ENCODE peak calls at places on chromosome 12, in seven cellular contexts. H is Calu3; T is CD4-positive, alpha-beta T cell; Q is tibial artery; Y is cardiac fibroblast; D is fibroblast of the aortic adventitia; F is AG04449. W is an unnamed sample.
A peak's percentile ranks its signal among the peaks of the same experiment; 100 is the strongest.

GRCh38 chr12:72359416-72359815 is 87.2 kb downstream of the TRHDE start:
- DNase-seq in H (no peak), T (no peak), Q (no peak), Y (no peak), D (no peak), F (no peak), W (no peak)

GRCh38 chr12:69284131-69284530 is 44.8 kb downstream of the CPSF6 start:
- DNase-seq in H (peak; percentile 72), T (peak; percentile 3), Q (peak; percentile 76), Y (peak; percentile 84), D (peak; percentile 67), F (no peak), W (no peak)

GRCh38 chr12:24698972-24699371 is 249.9 kb downstream of the BCAT1 start:
- DNase-seq in H (no peak), T (no peak), Q (no peak), Y (no peak), D (no peak), F (no peak), W (no peak)

GRCh38 chr12:5138256-5138655 is 94.6 kb downstream of the KCNA5 start:
- DNase-seq in H (no peak), T (no peak), Q (no peak), Y (no peak), D (no peak), F (no peak), W (no peak)

GRCh38 chr12:14776236-14776959 is 26.9 kb downstream of the WBP11 start:
- DNase-seq in H (no peak), T (no peak), Q (no peak), Y (peak; percentile 60), D (peak; percentile 47), F (no peak), W (no peak)

GRCh38 chr12:104779134-104779533 is 179.0 kb downstream of the SLC41A2 start:
- DNase-seq in H (no peak), T (no peak), Q (no peak), Y (no peak), D (no peak), F (no peak), W (no peak)

GRCh38 chr12:39412210-39412609 is 30.7 kb downstream of the KIF21A start:
- DNase-seq in H (no peak), T (no peak), Q (no peak), Y (no peak), D (no peak), F (no peak), W (no peak)

GRCh38 chr12:87848248-87848868 is 180.8 kb downstream of the C12orf50 start:
- DNase-seq in H (peak; percentile 53), T (no peak), Q (no peak), Y (peak; percentile 80), D (peak; percentile 91), F (peak; percentile 29), W (no peak)

GRCh38 chr12:126156806-126157574 is 1091.8 kb downstream of the AACS start:
- DNase-seq in H (no peak), T (no peak), Q (no peak), Y (no peak), D (no peak), F (no peak), W (no peak)

GRCh38 chr12:113238309-113238708 is 17.0 kb downstream of the TPCN1 start:
- DNase-seq in H (no peak), T (no peak), Q (no peak), Y (no peak), D (no peak), F (no peak), W (no peak)

GRCh38 chr12:27841392-27841882 is 61.4 kb upstream of the MANSC4 start:
- DNase-seq in H (no peak), T (no peak), Q (no peak), Y (peak; percentile 33), D (no peak), F (no peak), W (no peak)

GRCh38 chr12:65657635-65658034 is 166.6 kb upstream of the HMGA2 start:
- DNase-seq in H (no peak), T (no peak), Q (no peak), Y (peak; percentile 46), D (no peak), F (no peak), W (no peak)
- TF ChIP-seq CTCF in H (no peak), T (no peak), Q (no peak), Y (no peak), D (no peak), F (no peak), W (no peak)

GRCh38 chr12:106343213-106343509 is 14.4 kb upstream of the POLR3B start:
- DNase-seq in H (no peak), T (no peak), Q (no peak), Y (no peak), D (no peak), F (no peak), W (no peak)

GRCh38 chr12:106342397-106343212 is 14.9 kb upstream of the POLR3B start:
- DNase-seq in H (peak; percentile 36), T (no peak), Q (peak; percentile 88), Y (peak; percentile 81), D (peak; percentile 92), F (no peak), W (no peak)

GRCh38 chr12:106348411-106348810 is 9.1 kb upstream of the POLR3B start:
- DNase-seq in H (no peak), T (no peak), Q (no peak), Y (no peak), D (no peak), F (no peak), W (no peak)

GRCh38 chr12:106341086-106341879 is 16.3 kb upstream of the POLR3B start:
- DNase-seq in H (no peak), T (no peak), Q (no peak), Y (no peak), D (peak; percentile 72), F (no peak), W (no peak)

GRCh38 chr12:106345739-106346138 is 11.8 kb upstream of the POLR3B start:
- DNase-seq in H (peak; percentile 65), T (no peak), Q (no peak), Y (peak; percentile 72), D (peak; percentile 49), F (no peak), W (no peak)
- TF ChIP-seq CTCF in H (peak; percentile 52), T (no peak), Q (peak; percentile 29), Y (peak; percentile 51), D (peak; percentile 30), F (peak; percentile 49), W (peak; percentile 39)

GRCh38 chr12:1662761-1663439 is 28.0 kb upstream of the ADIPOR2 start:
- DNase-seq in H (peak; percentile 85), T (peak; percentile 7), Q (peak; percentile 70), Y (peak; percentile 50), D (no peak), F (no peak), W (no peak)
- TF ChIP-seq CTCF in H (peak; percentile 58), T (no peak), Q (no peak), Y (peak; percentile 33), D (peak; percentile 30), F (peak; percentile 52), W (no peak)

GRCh38 chr12:56271031-56271430 is 4.3 kb downstream of the COQ10A start:
- DNase-seq in H (no peak), T (no peak), Q (no peak), Y (peak; percentile 46), D (peak; percentile 34), F (no peak), W (no peak)

GRCh38 chr12:56267443-56268071 is 815 bp downstream of the COQ10A start:
- DNase-seq in H (no peak), T (no peak), Q (no peak), Y (peak; percentile 40), D (peak; percentile 14), F (no peak), W (no peak)

GRCh38 chr12:56260921-56261320 is 2.7 kb upstream of the ANKRD52 start:
- DNase-seq in H (no peak), T (no peak), Q (no peak), Y (no peak), D (no peak), F (no peak), W (no peak)

GRCh38 chr12:56261503-56262230 is 3.5 kb upstream of the ANKRD52 start:
- DNase-seq in H (peak; percentile 35), T (no peak), Q (no peak), Y (peak; percentile 82), D (peak; percentile 65), F (peak; percentile 57), W (no peak)

GRCh38 chr12:56266634-56267442 is at the start of gene COQ10A:
- DNase-seq in H (peak; percentile 91), T (peak; percentile 86), Q (peak; percentile 94), Y (peak; percentile 85), D (peak; percentile 83), F (no peak), W (peak; percentile 94)
- TF ChIP-seq CTCF in H (peak; percentile 67), T (peak; percentile 64), Q (peak; percentile 63), Y (peak; percentile 79), D (peak; percentile 80), F (peak; percentile 78), W (peak; percentile 35)

GRCh38 chr12:93000026-93000425 is 70.9 kb upstream of the EEA1 start:
- DNase-seq in H (no peak), T (no peak), Q (no peak), Y (no peak), D (no peak), F (no peak), W (no peak)

GRCh38 chr12:93003540-93004239 is 74.6 kb upstream of the EEA1 start:
- DNase-seq in H (no peak), T (no peak), Q (no peak), Y (no peak), D (peak; percentile 45), F (no peak), W (no peak)

GRCh38 chr12:93005928-93006654 is 77.0 kb upstream of the EEA1 start:
- DNase-seq in H (no peak), T (no peak), Q (no peak), Y (no peak), D (no peak), F (no peak), W (no peak)

GRCh38 chr12:93001407-93001806 is 72.3 kb upstream of the EEA1 start:
- DNase-seq in H (no peak), T (no peak), Q (no peak), Y (no peak), D (no peak), F (no peak), W (no peak)

DNA sequence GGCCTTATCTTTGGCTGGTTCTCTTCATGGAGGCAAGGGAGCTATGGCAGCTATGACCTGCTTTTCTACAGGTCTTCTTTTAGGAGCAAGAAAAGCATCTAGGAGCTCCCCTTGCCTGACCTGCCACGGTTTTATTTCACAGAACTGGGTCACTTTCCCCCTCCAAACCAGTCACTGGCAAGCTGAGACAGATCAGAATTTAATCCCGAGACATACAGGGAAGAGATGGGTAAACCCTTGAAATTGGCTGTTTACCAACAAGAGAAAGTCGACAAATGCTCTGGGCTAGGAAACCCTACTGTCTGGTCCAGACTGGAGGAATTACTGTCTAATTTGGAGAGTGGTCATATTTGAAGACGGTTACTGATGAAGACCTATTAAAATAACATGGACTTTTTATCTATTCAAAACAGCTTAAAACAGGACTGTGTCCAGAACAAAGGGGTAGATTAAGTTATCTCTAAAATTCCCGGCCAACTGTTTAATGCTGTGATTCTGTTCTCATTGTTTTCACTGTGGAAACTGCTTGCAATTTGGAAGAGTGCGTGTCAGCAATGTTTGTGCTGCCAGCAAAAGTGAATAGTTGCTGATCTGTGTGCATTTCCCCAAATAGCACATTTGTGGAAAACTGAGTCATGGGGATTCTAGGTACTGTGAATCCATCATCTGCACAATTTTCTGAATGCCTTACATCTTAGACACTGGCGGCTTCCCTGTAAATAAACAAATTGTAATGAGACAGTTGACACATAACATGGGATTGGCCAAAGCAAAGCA is 73.4 kb upstream of the EEA1 start:
- DNase-seq in H (no peak), T (no peak), Q (no peak), Y (peak; percentile 90), D (peak; percentile 99), F (peak; percentile 77), W (no peak)
- TF ChIP-seq CTCF in H (no peak), T (no peak), Q (no peak), Y (no peak), D (no peak), F (no peak), W (no peak)